ENCODE peak calls at places on chromosomes 5 and 9, in six cellular contexts. L, O, A, X, R and Y are unnamed samples.

GRCh38 chr5:113217619-113218184 is 217.1 kb downstream of the TSSK1B start:
- DNase-seq in L (no peak), O (no peak), A (no peak), X (no peak), R (no peak), Y (no peak)

GRCh38 chr5:148909001-148909400 is 82.6 kb downstream of the ADRB2 start:
- DNase-seq in L (no peak), O (no peak), A (no peak), X (no peak), R (no peak), Y (no peak)

GRCh38 chr5:36985387-36985786 is 108.8 kb downstream of the NIPBL start:
- DNase-seq in L (no peak), O (no peak), A (no peak), X (no peak), R (no peak), Y (no peak)

GRCh38 chr5:36741138-36741537 is 134.7 kb downstream of the SLC1A3 start:
- DNase-seq in L (no peak), O (no peak), A (peak; percentile 86), X (no peak), R (no peak), Y (no peak)

GRCh38 chr5:87944553-87945320 is 323.9 kb downstream of the TMEM161B start:
- DNase-seq in L (no peak), O (no peak), A (peak; percentile 25), X (no peak), R (no peak), Y (peak; percentile 66)

GRCh38 chr5:112005533-112005926 is 248.5 kb upstream of the NREP start:
- DNase-seq in L (no peak), O (no peak), A (no peak), X (no peak), R (no peak), Y (no peak)

GRCh38 chr9:118643118-118643517 is 726.1 kb downstream of the BRINP1 start:
- DNase-seq in L (no peak), O (no peak), A (no peak), X (no peak), R (no peak), Y (no peak)

GRCh38 chr5:76363385-76364261 is 39.5 kb upstream of the IQGAP2 start:
- DNase-seq in L (peak; percentile 15), O (no peak), A (peak; percentile 74), X (no peak), R (peak; percentile 84), Y (no peak)

GRCh38 chr9:130938652-130939404 is at the start of gene FIBCD1:
- DNase-seq in L (no peak), O (peak; percentile 75), A (no peak), X (peak; percentile 89), R (peak; percentile 66), Y (no peak)

GRCh38 chr9:134591573-134591981 is 50.0 kb upstream of the COL5A1 start:
- DNase-seq in L (no peak), O (peak; percentile 59), A (no peak), X (no peak), R (no peak), Y (no peak)

GRCh38 chr9:91246842-91247241 is 114.9 kb downstream of the AUH start:
- DNase-seq in L (no peak), O (no peak), A (no peak), X (no peak), R (no peak), Y (no peak)

GRCh38 chr9:84381508-84381907 is 41.0 kb upstream of the SLC28A3 start:
- DNase-seq in L (no peak), O (no peak), A (no peak), X (no peak), R (no peak), Y (no peak)

GRCh38 chr9:131304676-131305366 is 15.3 kb downstream of the PLPP7 start:
- DNase-seq in L (peak; percentile 54), O (peak; percentile 63), A (no peak), X (no peak), R (no peak), Y (no peak)

GRCh38 chr5:150987746-150988145 is 32.6 kb upstream of the GPX3 start:
- DNase-seq in L (no peak), O (no peak), A (no peak), X (no peak), R (no peak), Y (no peak)

GRCh38 chr9:80359941-80360881 is 788.4 kb downstream of the TLE4 start:
- DNase-seq in L (no peak), O (no peak), A (no peak), X (peak; percentile 56), R (no peak), Y (no peak)

GRCh38 chr9:80359291-80359690 is 787.5 kb downstream of the TLE4 start:
- DNase-seq in L (no peak), O (no peak), A (no peak), X (peak; percentile 54), R (no peak), Y (no peak)
- H3K4me3 ChIP-seq in L (no peak overlapping the region), O (no peak overlapping the region), A (no peak overlapping the region), X (no peak overlapping the region), R (no peak overlapping the region), Y (no peak overlapping the region)

DNA sequence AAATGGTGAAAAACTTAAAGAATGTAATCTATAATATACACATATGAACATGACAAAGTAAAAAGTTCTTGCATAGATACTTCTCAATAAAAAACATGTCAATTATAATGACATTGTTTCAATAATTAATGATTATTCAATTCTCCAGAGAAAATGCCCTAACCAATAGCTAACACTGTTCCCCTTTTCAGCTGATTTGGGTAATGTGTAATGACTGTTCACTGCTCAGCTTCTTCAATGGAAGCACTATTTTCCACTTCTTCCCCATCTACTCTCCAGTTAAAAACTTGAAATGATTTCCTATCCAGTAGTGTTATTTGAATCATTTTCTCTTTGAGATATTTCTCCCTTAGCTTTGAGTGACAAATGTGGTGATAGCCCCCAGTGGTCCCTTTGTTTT is 62.3 kb downstream of the CEP120 start:
- DNase-seq in L (no peak), O (no peak), A (no peak), X (no peak), R (no peak), Y (no peak)
- TF ChIP-seq POLR2AphosphoS5 in L (no peak), O (no peak), A (no peak), X (no peak), R (no peak), Y (no peak)

GRCh38 chr5:115418788-115419187 is 122.3 kb upstream of the CCDC112 start:
- DNase-seq in L (no peak), O (no peak), A (no peak), X (no peak), R (peak; percentile 39), Y (no peak)

GRCh38 chr5:115414406-115415142 is 118.1 kb upstream of the CCDC112 start:
- DNase-seq in L (no peak), O (no peak), A (no peak), X (no peak), R (peak; percentile 50), Y (peak; percentile 78)

GRCh38 chr5:115417076-115417475 is 120.6 kb upstream of the CCDC112 start:
- DNase-seq in L (no peak), O (no peak), A (no peak), X (no peak), R (no peak), Y (no peak)

GRCh38 chr5:115419794-115420585 is 123.5 kb upstream of the CCDC112 start:
- DNase-seq in L (no peak), O (no peak), A (no peak), X (no peak), R (no peak), Y (no peak)

GRCh38 chr5:115415143-115415491 is 118.7 kb upstream of the CCDC112 start:
- DNase-seq in L (peak; percentile 39), O (no peak), A (peak; percentile 70), X (no peak), R (peak; percentile 89), Y (no peak)
- TF ChIP-seq EP300 in L (no peak), O (no peak), A (no peak), X (no peak), R (peak; percentile 60), Y (no peak)

GRCh38 chr5:154479944-154480750 is 2.1 kb upstream of the HAND1 start:
- DNase-seq in L (no peak), O (no peak), A (no peak), X (peak; percentile 51), R (no peak), Y (no peak)

GRCh38 chr5:154478224-154478565 is at the start of gene HAND1:
- DNase-seq in L (peak; percentile 25), O (peak; percentile 99), A (peak; percentile 40), X (peak; percentile 54), R (peak; percentile 75), Y (peak; percentile 98)

GRCh38 chr5:154478752-154479159 is 729 bp upstream of the HAND1 start:
- DNase-seq in L (no peak), O (peak; percentile 74), A (no peak), X (peak; percentile 79), R (no peak), Y (peak; percentile 75)

GRCh38 chr5:154480847-154481246 is 2.8 kb upstream of the HAND1 start:
- DNase-seq in L (no peak), O (no peak), A (no peak), X (no peak), R (no peak), Y (no peak)

DNA sequence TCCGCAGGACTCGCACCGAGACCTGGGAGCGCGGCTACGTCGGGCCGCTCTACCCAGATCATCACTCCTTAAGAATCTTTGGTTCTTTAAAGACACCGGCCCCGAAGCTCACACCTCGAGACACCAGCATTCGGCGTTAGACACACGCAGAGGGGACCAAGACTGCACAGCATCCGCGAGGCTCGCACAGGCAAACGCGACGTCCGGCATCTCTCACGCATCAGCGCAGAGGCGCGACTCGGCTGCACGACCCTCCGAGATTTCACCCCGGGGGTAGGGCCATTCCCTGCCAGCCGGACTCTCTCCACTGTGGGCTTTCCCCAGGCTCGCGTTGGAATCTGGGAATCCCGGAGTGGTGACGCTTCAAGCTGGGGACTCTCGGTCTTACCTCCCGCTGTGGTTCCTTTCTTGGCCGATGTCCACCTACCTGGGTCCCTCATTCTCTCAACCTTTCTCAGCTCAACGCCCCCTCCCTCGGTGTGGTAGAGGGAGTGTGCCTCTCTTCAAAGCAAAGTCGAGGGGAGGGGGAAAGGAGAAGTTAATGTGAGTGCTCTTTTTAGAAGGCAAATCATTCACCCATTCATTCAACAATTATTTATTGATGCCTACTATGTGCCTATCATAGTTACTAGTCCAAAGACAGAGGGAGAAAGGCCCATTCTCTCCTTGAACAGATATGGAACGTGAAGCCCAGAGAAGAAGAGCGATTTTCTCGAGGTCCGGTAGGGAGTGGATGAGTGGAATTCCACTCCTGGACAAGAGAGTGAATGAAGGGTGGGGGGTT is 1.3 kb upstream of the HAND1 start:
- DNase-seq in L (no peak), O (no peak), A (no peak), X (no peak), R (no peak), Y (no peak)
- H3K4me3 ChIP-seq in L (no peak overlapping the region), O (no peak overlapping the region), A (no peak overlapping the region), X (no peak overlapping the region), R (peak overlapping the region; percentile 15), Y (peak overlapping the region; percentile 31)

DNA sequence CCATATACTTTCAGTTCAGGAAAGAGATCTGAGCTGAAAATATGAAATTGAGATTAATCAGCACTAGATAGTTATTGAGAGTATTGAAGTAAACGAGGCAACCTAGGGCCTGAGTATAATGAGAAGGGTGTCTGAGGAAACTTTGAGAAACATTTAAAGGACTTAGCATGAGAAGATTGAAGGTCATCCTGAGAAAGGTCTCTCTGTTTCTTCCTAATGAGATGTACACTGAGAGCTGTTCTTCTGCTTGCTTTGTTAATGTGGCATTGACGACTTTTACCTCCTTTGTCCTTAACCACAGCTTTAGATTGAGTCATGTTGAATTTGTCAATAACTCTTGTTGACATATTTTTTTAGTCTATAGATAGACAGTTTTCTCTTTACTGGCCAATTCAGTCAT is 145.1 kb upstream of the ACTBL2 start:
- DNase-seq in L (no peak), O (no peak), A (no peak), X (no peak), R (no peak), Y (no peak)
- TF ChIP-seq POLR2AphosphoS5 in L (no peak), O (no peak), A (no peak), X (no peak), R (no peak), Y (no peak)